ENCODE peak calls at places on chromosome 14, in nine cellular contexts. F is tibial artery, M is heart left ventricle, Y is fibroblast of lung, Z is A549, Q is GM23338, V is IMR-90, J is upper lobe of right lung, L is left ventricle myocardium inferior. D is an unnamed sample.

GRCh38 chr14:51424041-51424440 is 184.0 kb downstream of the TMX1 start:
- DNase-seq in F (no peak), M (no peak), Y (no peak), Z (no peak), Q (no peak), V (no peak), J (no peak), L (no peak), D (no peak)

GRCh38 chr14:104681689-104682074 is 7.7 kb upstream of the INF2 start:
- DNase-seq in F (peak; percentile 85), M (peak; percentile 93), Y (peak; percentile 81), Z (peak; percentile 94), Q (peak; percentile 94), V (peak; percentile 81), J (peak; percentile 87), L (peak; percentile 92), D (peak; percentile 68)

GRCh38 chr14:53619625-53620324 is 336.9 kb downstream of the BMP4 start:
- DNase-seq in F (no peak), M (no peak), Y (peak; percentile 56), Z (no peak), Q (no peak), V (peak; percentile 64), J (no peak), L (no peak), D (no peak)

GRCh38 chr14:75297417-75298040 is 18.9 kb downstream of the FOS start:
- DNase-seq in F (no peak), M (no peak), Y (no peak), Z (no peak), Q (no peak), V (no peak), J (peak; percentile 53), L (no peak), D (no peak)

GRCh38 chr14:51295666-51296263 is 55.7 kb downstream of the TMX1 start:
- DNase-seq in F (no peak), M (no peak), Y (no peak), Z (peak; percentile 10), Q (no peak), V (peak; percentile 27), J (no peak), L (no peak), D (no peak)

GRCh38 chr14:56118611-56119181 is 485 bp downstream of the PELI2 start:
- DNase-seq in F (peak; percentile 31), M (peak; percentile 56), Y (no peak), Z (no peak), Q (peak; percentile 42), V (no peak), J (peak; percentile 77), L (peak; percentile 41), D (no peak)

GRCh38 chr14:59282366-59282765 is 93.9 kb downstream of the DAAM1 start:
- DNase-seq in F (no peak), M (no peak), Y (peak; percentile 75), Z (no peak), Q (no peak), V (peak; percentile 79), J (no peak), L (no peak), D (no peak)

GRCh38 chr14:74733241-74733640 is 20.3 kb downstream of the FCF1 start:
- DNase-seq in F (no peak), M (no peak), Y (no peak), Z (no peak), Q (no peak), V (no peak), J (no peak), L (no peak), D (no peak)

GRCh38 chr14:59187802-59188460 is 536 bp upstream of the DAAM1 start:
- DNase-seq in F (peak; percentile 39), M (peak; percentile 46), Y (no peak), Z (peak; percentile 10), Q (peak; percentile 45), V (no peak), J (no peak), L (peak; percentile 35), D (peak; percentile 16)

GRCh38 chr14:57502581-57503254 is 9.1 kb upstream of the CCDC198 start:
- DNase-seq in F (no peak), M (peak; percentile 27), Y (no peak), Z (no peak), Q (no peak), V (no peak), J (no peak), L (peak; percentile 29), D (no peak)

GRCh38 chr14:32565256-32565655 is 236.2 kb downstream of the AKAP6 start:
- DNase-seq in F (no peak), M (no peak), Y (no peak), Z (no peak), Q (no peak), V (no peak), J (no peak), L (no peak), D (no peak)

GRCh38 chr14:45085004-45085403 is 1.1 kb downstream of the PRPF39 start:
- DNase-seq in F (no peak), M (no peak), Y (peak; percentile 75), Z (no peak), Q (no peak), V (peak; percentile 46), J (no peak), L (no peak), D (no peak)

DNA sequence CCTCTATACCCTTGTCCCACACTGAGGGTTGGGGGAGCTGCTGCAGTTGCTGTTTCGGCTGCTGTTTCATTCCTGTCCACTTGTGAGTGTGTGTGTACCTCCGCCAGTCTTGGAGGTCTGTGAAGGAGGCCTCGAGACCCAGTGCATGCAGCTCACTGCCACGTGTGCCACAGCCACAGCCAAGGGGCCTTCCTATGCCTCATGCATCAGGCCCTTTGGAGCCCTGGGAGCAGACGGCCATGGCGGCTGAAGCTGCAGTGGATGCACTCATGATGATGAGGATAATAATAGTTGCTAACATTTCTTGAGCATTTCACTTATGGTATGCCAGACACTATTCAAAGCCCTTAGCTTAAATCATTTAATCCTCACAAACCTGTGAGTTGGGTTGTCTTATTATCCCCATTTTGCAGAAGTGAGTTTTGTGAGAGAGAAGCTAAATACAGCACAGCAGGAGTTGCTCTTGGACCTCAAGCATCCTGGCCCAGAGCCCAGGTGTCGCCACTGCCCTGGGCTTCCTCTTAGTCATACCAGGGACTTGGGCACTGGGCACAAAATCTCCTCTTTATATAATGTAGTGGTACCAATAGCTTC is 156.6 kb downstream of the PRKCH start:
- DNase-seq in F (peak; percentile 87), M (peak; percentile 73), Y (peak; percentile 57), Z (peak; percentile 70), Q (no peak), V (peak; percentile 60), J (peak; percentile 91), L (peak; percentile 79), D (no peak)
- H3K4me1 ChIP-seq in F (peaks cover 32% of the 10 kb centered on the region), M (peaks cover 71% of the 10 kb centered on the region), Y (peaks cover 29% of the 10 kb centered on the region), Z (peaks cover 86% of the 10 kb centered on the region), Q (peaks cover under 1% of the 10 kb centered on the region), V (peaks cover 36% of the 10 kb centered on the region), J (peaks cover 68% of the 10 kb centered on the region), L (peaks cover 87% of the 10 kb centered on the region), D (no peaks in the 10 kb centered on the region)

GRCh38 chr14:61811882-61812346 is 49.7 kb downstream of the SNAPC1 start:
- DNase-seq in F (no peak), M (no peak), Y (no peak), Z (no peak), Q (peak; percentile 57), V (no peak), J (no peak), L (no peak), D (no peak)

GRCh38 chr14:61812347-61813100 is 50.3 kb downstream of the SNAPC1 start:
- DNase-seq in F (no peak), M (no peak), Y (no peak), Z (no peak), Q (peak; percentile 73), V (no peak), J (no peak), L (no peak), D (no peak)

DNA sequence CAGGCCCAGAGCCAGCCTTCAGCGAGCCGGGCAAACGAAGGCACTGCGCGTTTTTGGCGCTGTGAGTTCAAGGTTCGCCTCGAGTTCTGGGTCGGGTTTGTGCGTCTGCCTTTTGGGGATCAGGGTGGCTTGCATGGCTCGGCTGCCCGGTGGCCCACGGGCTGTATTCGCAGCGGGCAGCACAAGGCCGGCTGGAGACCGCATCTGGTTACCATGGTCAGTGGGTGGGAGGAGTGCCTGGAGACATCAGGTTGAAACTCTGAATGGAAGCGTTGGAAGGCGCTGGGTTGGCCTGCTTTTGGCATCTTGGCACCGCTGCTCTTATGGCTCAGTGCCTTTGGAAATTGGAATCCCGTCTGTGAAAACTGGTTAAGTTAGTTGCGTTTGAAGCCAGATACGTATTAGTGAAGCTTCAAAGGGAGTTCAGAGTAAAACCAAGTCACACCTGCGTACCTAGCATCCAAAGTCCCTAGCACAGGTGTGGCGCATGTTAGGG is 50.9 kb downstream of the SNAPC1 start:
- DNase-seq in F (no peak), M (no peak), Y (no peak), Z (no peak), Q (peak; percentile 44), V (no peak), J (no peak), L (no peak), D (no peak)
- H3K4me3 ChIP-seq in F (peak overlapping the region; percentile 47), M (peak overlapping the region; percentile 50), Y (peak overlapping the region; percentile 7), Z (peak overlapping the region; percentile 58), Q (peak overlapping the region; percentile 87), V (peak overlapping the region; percentile 83), J (peak overlapping the region; percentile 41), L (peak overlapping the region; percentile 66), D (no peak overlapping the region)

DNA sequence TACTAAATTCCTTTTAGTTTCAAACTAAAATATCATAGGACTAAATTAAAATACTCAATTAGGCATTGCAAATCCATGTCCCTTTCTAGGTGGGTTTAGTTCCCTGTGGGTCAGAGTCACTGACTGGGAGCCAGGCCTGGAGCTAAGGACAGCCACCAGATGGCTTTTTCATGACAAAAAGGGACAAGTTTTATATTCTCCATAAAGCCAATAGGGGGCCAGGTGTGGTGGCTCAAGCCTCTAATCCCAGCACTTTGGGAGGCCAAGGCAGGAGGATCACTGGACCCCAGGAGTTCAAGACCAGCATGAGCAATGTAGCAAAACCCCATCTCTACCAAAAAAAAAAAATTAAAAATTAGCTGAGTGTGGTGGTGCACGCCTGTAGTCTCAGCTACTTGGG is 35.4 kb upstream of the EIF5 start:
- DNase-seq in F (no peak), M (no peak), Y (no peak), Z (peak; percentile 24), Q (no peak), V (no peak), J (no peak), L (no peak), D (no peak)
- TF ChIP-seq CTCF in F (no peak), M (no peak), Y (no peak), Z (no peak), Q (peak; percentile 24), V (no peak), J (no peak), L (no peak), D (no peak)

DNA sequence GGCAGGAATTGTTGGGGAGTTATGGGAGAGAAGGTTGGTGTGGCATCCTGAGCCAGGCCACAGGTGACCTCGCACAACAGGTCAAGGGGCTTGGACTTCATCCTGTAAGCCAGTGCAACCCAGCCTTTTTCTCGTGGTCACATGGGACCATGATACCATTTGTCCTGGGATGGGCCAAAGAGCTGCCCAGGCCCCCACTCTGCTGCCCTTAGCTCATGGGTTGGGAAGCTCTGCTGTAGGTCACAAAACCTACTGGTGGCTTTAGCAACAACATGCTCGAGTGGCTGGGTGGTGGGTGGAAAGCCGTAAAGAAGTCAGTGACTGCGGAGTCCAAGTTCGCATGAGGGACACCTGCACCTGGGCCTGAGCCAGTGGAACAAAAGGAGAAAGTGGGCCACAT is 4.6 kb downstream of the CLMN start:
- DNase-seq in F (no peak), M (no peak), Y (no peak), Z (no peak), Q (no peak), V (no peak), J (no peak), L (no peak), D (no peak)
- H3K4me1 ChIP-seq in F (peaks cover 12% of the 10 kb centered on the region), M (peaks cover 39% of the 10 kb centered on the region), Y (peaks cover 5% of the 10 kb centered on the region), Z (peaks cover 57% of the 10 kb centered on the region), Q (peaks cover 4% of the 10 kb centered on the region), V (no peaks in the 10 kb centered on the region), J (peaks cover 23% of the 10 kb centered on the region), L (peaks cover 74% of the 10 kb centered on the region), D (peaks cover 58% of the 10 kb centered on the region)